ENCODE peak calls at places on chromosomes 16 and 17, in eight cellular contexts. G is OCI-LY7, T is upper lobe of right lung, X is brain microvascular endothelial cell, H is SJSA1, Q is Karpas-422, Z is heart left ventricle, J is ovary. O is an unnamed sample.
A peak's percentile ranks its signal among the peaks of the same experiment; 100 is the strongest.

GRCh38 chr16:66693088-66693487 is 3.5 kb downstream of the CMTM4 start:
- DNase-seq in G (no peak), T (peak; percentile 26), X (no peak), H (no peak), Q (no peak), Z (no peak), J (no peak), O (no peak)

GRCh38 chr17:57915980-57916757 is 39.0 kb downstream of the CUEDC1 start:
- DNase-seq in G (no peak), T (no peak), X (no peak), H (no peak), Q (no peak), Z (no peak), J (peak; percentile 44), O (no peak)

GRCh38 chr16:52558448-52558847 is 11.5 kb upstream of the TOX3 start:
- DNase-seq in G (no peak), T (no peak), X (no peak), H (no peak), Q (no peak), Z (no peak), J (no peak), O (no peak)

GRCh38 chr16:21159281-21159951 is 942 bp downstream of the LDAF1 start:
- DNase-seq in G (peak; percentile 46), T (peak; percentile 88), X (no peak), H (no peak), Q (peak; percentile 71), Z (peak; percentile 43), J (peak; percentile 61), O (no peak)

GRCh38 chr16:719815-720506 is 985 bp upstream of the ANTKMT start:
- DNase-seq in G (peak; percentile 83), T (no peak), X (no peak), H (no peak), Q (no peak), Z (no peak), J (no peak), O (no peak)

GRCh38 chr16:14309001-14309886 is 238.1 kb downstream of the MRTFB start:
- DNase-seq in G (peak; percentile 89), T (no peak), X (no peak), H (no peak), Q (peak; percentile 92), Z (no peak), J (no peak), O (no peak)

GRCh38 chr17:29155235-29155965 is 24.8 kb downstream of the MYO18A start:
- DNase-seq in G (no peak), T (peak; percentile 78), X (no peak), H (peak; percentile 78), Q (no peak), Z (no peak), J (no peak), O (no peak)

GRCh38 chr17:78172284-78173024 is 4.1 kb downstream of the SYNGR2 start:
- DNase-seq in G (peak; percentile 48), T (peak; percentile 86), X (no peak), H (peak; percentile 66), Q (peak; percentile 71), Z (peak; percentile 59), J (peak; percentile 79), O (no peak)

GRCh38 chr17:4341616-4341977 is 24.9 kb downstream of the UBE2G1 start:
- DNase-seq in G (no peak), T (no peak), X (no peak), H (no peak), Q (no peak), Z (no peak), J (no peak), O (no peak)

GRCh38 chr16:48965391-48965790 is 316.2 kb downstream of the CBLN1 start:
- DNase-seq in G (no peak), T (no peak), X (no peak), H (peak; percentile 94), Q (no peak), Z (no peak), J (no peak), O (no peak)

GRCh38 chr17:57603978-57604377 is 141.1 kb downstream of the CCDC182 start:
- DNase-seq in G (peak; percentile 76), T (peak; percentile 69), X (no peak), H (no peak), Q (peak; percentile 94), Z (peak; percentile 37), J (no peak), O (no peak)

GRCh38 chr16:15607700-15608396 is 35.1 kb downstream of the MARF1 start:
- DNase-seq in G (no peak), T (no peak), X (peak; percentile 63), H (peak; percentile 11), Q (no peak), Z (peak; percentile 56), J (peak; percentile 63), O (peak; percentile 17)

GRCh38 chr16:83849434-83849833 is 41.7 kb downstream of the HSBP1 start:
- DNase-seq in G (no peak), T (no peak), X (no peak), H (no peak), Q (no peak), Z (no peak), J (no peak), O (no peak)

GRCh38 chr16:80347900-80348299 is 192.9 kb upstream of the DYNLRB2 start:
- DNase-seq in G (no peak), T (peak; percentile 68), X (no peak), H (no peak), Q (no peak), Z (peak; percentile 23), J (peak; percentile 55), O (no peak)

GRCh38 chr16:73506568-73507056 is 458.7 kb upstream of the ZFHX3 start:
- DNase-seq in G (no peak), T (no peak), X (no peak), H (no peak), Q (no peak), Z (no peak), J (no peak), O (no peak)

GRCh38 chr16:73504591-73504990 is 456.7 kb upstream of the ZFHX3 start:
- DNase-seq in G (no peak), T (no peak), X (no peak), H (no peak), Q (no peak), Z (no peak), J (no peak), O (no peak)

GRCh38 chr16:73505178-73505968 is 457.4 kb upstream of the ZFHX3 start:
- DNase-seq in G (no peak), T (no peak), X (no peak), H (no peak), Q (no peak), Z (no peak), J (no peak), O (no peak)

DNA sequence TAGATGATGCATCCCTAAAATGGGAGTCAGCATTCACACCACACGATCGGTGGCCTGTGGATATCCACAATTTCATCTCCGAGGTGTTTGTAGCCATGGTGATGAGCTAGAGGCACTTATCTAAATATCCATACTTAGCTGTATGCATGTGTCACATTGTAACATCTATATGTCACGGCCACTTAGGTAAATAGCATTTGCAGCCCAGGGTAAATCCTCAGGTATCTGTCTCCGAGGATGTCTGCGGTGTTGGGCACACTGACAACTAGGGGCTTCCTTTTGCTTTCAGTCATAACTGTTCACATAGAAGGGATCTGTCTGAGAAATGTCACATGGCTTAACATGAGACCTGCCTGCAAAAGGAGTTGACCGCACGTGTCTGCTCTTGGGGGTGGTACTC is 455.2 kb upstream of the ZFHX3 start:
- DNase-seq in G (no peak), T (no peak), X (no peak), H (no peak), Q (no peak), Z (no peak), J (no peak), O (no peak)
- H3K4me3 ChIP-seq in G (no peak overlapping the region), T (no peak overlapping the region), X (no peak overlapping the region), H (no peak overlapping the region), Q (no peak overlapping the region), Z (no peak overlapping the region), J (no peak overlapping the region), O (no peak overlapping the region)

GRCh38 chr17:50026046-50026675 is 29.7 kb upstream of the ITGA3 start:
- DNase-seq in G (no peak), T (no peak), X (no peak), H (no peak), Q (no peak), Z (no peak), J (no peak), O (no peak)

GRCh38 chr17:50029185-50029584 is 26.7 kb upstream of the ITGA3 start:
- DNase-seq in G (no peak), T (no peak), X (no peak), H (no peak), Q (no peak), Z (no peak), J (no peak), O (no peak)

GRCh38 chr17:50026901-50027638 is 28.8 kb upstream of the ITGA3 start:
- DNase-seq in G (peak; percentile 64), T (peak; percentile 92), X (peak; percentile 89), H (peak; percentile 93), Q (peak; percentile 78), Z (peak; percentile 79), J (peak; percentile 91), O (no peak)

GRCh38 chr17:50028207-50029120 is 27.4 kb upstream of the ITGA3 start:
- DNase-seq in G (no peak), T (peak; percentile 79), X (peak; percentile 31), H (peak; percentile 90), Q (no peak), Z (no peak), J (no peak), O (no peak)

GRCh38 chr17:50027639-50028206 is 28.2 kb upstream of the ITGA3 start:
- DNase-seq in G (no peak), T (peak; percentile 80), X (peak; percentile 91), H (peak; percentile 98), Q (no peak), Z (peak; percentile 48), J (peak; percentile 71), O (peak; percentile 73)
- H3K4me3 ChIP-seq in G (no peak overlapping the region), T (peak overlapping the region; percentile 30), X (peak overlapping the region; percentile 35), H (peak overlapping the region; percentile 29), Q (no peak overlapping the region), Z (peak overlapping the region; percentile 17), J (peak overlapping the region; percentile 19), O (peak overlapping the region; percentile 17)

DNA sequence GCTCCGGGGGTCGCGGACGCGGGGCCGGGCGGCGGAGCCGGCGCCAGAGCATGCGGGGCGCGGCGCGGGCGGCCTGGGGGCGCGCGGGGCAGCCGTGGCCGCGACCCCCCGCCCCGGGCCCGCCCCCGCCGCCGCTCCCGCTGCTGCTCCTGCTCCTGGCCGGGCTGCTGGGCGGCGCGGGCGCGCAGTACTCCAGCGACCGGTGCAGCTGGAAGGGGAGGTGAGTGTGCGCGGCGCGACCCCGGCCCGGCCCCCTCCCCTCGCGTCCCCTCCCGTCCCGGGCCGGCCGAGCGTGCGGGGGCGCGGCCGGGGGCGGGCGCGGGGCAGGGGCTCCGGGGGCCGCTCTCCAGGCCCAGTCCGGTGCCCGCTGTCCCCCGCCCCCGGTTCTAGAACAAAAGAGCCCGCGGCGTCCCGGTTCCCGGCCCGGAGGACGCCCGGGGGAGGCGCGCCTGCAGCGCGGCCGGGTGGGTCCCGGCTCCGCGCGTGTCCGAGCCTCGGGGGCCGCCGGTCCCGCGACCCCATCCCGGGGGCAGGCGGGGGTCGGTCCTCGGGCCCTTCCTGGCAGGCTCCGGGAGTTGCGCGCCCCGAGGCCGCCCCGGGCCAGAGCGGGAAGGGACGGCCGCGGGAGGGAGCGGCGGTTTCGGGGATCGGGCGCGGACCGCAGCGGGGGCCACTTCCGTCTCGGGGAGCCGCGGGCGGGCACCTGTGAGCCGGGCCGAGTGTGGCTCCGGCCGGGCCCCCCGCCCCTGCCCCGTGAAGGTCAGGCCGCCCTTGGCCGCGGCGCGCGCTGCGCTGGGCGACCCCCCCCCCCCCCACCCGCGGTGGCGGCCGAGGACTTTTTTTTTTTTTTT is 582 bp downstream of the METRNL start:
- DNase-seq in G (peak; percentile 41), T (no peak), X (no peak), H (no peak), Q (no peak), Z (no peak), J (peak; percentile 62), O (no peak)
- H3K4me3 ChIP-seq in G (peak overlapping the region; percentile 64), T (peak overlapping the region; percentile 67), X (peak overlapping the region; percentile 58), H (peak overlapping the region; percentile 90), Q (peak overlapping the region; percentile 57), Z (peak overlapping the region; percentile 74), J (peak overlapping the region; percentile 53), O (peak overlapping the region; percentile 57)

GRCh38 chr16:87464691-87465300 is 28.0 kb downstream of the ZCCHC14 start:
- DNase-seq in G (no peak), T (peak; percentile 83), X (peak; percentile 81), H (peak; percentile 86), Q (no peak), Z (peak; percentile 68), J (peak; percentile 74), O (peak; percentile 77)
- H3K4me3 ChIP-seq in G (no peak overlapping the region), T (peak overlapping the region; percentile 33), X (peak overlapping the region; percentile 12), H (no peak overlapping the region), Q (no peak overlapping the region), Z (peak overlapping the region; percentile 27), J (peak overlapping the region; percentile 9), O (peak overlapping the region; percentile 6)